ENCODE peak calls at places on chromosome 4, in four cellular contexts. G is A549, K is IMR-90, B is K562. S is an unnamed sample.

GRCh38 chr4:5753366-5753765 is 42.4 kb downstream of the EVC start:
- DNase-seq in B (no peak), G (no peak), K (no peak), S (no peak)

GRCh38 chr4:125735107-125735506 is 420.4 kb downstream of the FAT4 start:
- DNase-seq in K (peak; percentile 86), B (no peak), G (peak; percentile 83), S (peak; percentile 33)

GRCh38 chr4:22071749-22072148 is 123.2 kb upstream of the KCNIP4 start:
- DNase-seq in G (no peak), B (no peak), K (no peak), S (no peak)

GRCh38 chr4:84531689-84532088 is 32.6 kb upstream of the NKX6-1 start:
- DNase-seq in K (no peak), B (no peak), G (peak; percentile 8), S (no peak)

GRCh38 chr4:107719211-107719926 is 665 bp downstream of the PAPSS1 start:
- DNase-seq in G (peak; percentile 20), B (no peak), K (peak; percentile 26), S (peak; percentile 77)

GRCh38 chr4:52713456-52713937 is 37.7 kb downstream of the ERVMER34-1 start:
- DNase-seq in B (peak; percentile 26), K (peak; percentile 5), G (no peak), S (peak; percentile 71)

GRCh38 chr4:98504091-98504490 is 154.3 kb downstream of the TSPAN5 start:
- DNase-seq in G (no peak), B (no peak), K (no peak), S (no peak)

GRCh38 chr4:8332891-8333331 is 63.4 kb downstream of the HTRA3 start:
- DNase-seq in B (no peak), G (no peak), K (no peak), S (no peak)

GRCh38 chr4:176627916-176628315 is 164.8 kb downstream of the VEGFC start:
- DNase-seq in B (no peak), G (peak; percentile 14), K (no peak), S (no peak)

GRCh38 chr4:17562157-17562556 is 14.8 kb upstream of the LAP3 start:
- DNase-seq in B (no peak), K (no peak), G (peak; percentile 14), S (peak; percentile 46)

GRCh38 chr4:140257461-140258305 is 103.7 kb upstream of the MAML3 start:
- DNase-seq in B (no peak), G (no peak), K (peak; percentile 72), S (no peak)

GRCh38 chr4:184810720-184811119 is 15.0 kb downstream of the ACSL1 start:
- DNase-seq in B (no peak), G (no peak), K (no peak), S (no peak)

GRCh38 chr4:168486961-168487820 is 6.9 kb upstream of the DDX60L start:
- DNase-seq in G (peak; percentile 97), K (peak; percentile 82), B (no peak), S (no peak)

GRCh38 chr4:167721574-167721973 is 370.8 kb upstream of the ANXA10 start:
- DNase-seq in B (no peak), G (peak; percentile 2), K (no peak), S (no peak)

GRCh38 chr4:118950224-118950623 is 61.6 kb downstream of the SYNPO2 start:
- DNase-seq in B (no peak), G (no peak), K (no peak), S (no peak)

GRCh38 chr4:24796632-24797031 is 1.3 kb downstream of the SOD3 start:
- DNase-seq in G (no peak), K (no peak), B (no peak), S (no peak)

GRCh38 chr4:54764501-54764900 is 106.7 kb downstream of the KIT start:
- DNase-seq in K (no peak), G (no peak), B (no peak), S (no peak)

GRCh38 chr4:108080752-108081151 is 88.0 kb downstream of the LEF1 start:
- DNase-seq in G (no peak), B (no peak), K (no peak), S (no peak)

GRCh38 chr4:165680821-165681220 is 192.2 kb upstream of the TLL1 start:
- DNase-seq in B (no peak), K (no peak), G (no peak), S (no peak)

GRCh38 chr4:169159614-169160013 is 111.1 kb downstream of the SH3RF1 start:
- DNase-seq in K (peak; percentile 76), G (no peak), B (no peak), S (no peak)

GRCh38 chr4:176383273-176384077 is 63.7 kb downstream of the SPCS3 start:
- DNase-seq in K (peak; percentile 81), G (no peak), B (no peak), S (no peak)

GRCh38 chr4:12360391-12360790 is 931.7 kb upstream of the HS3ST1 start:
- DNase-seq in G (no peak), B (no peak), K (no peak), S (no peak)

GRCh38 chr4:67764183-67764582 is 10.0 kb upstream of the GNRHR start:
- DNase-seq in K (no peak), G (no peak), B (no peak), S (no peak)

DNA sequence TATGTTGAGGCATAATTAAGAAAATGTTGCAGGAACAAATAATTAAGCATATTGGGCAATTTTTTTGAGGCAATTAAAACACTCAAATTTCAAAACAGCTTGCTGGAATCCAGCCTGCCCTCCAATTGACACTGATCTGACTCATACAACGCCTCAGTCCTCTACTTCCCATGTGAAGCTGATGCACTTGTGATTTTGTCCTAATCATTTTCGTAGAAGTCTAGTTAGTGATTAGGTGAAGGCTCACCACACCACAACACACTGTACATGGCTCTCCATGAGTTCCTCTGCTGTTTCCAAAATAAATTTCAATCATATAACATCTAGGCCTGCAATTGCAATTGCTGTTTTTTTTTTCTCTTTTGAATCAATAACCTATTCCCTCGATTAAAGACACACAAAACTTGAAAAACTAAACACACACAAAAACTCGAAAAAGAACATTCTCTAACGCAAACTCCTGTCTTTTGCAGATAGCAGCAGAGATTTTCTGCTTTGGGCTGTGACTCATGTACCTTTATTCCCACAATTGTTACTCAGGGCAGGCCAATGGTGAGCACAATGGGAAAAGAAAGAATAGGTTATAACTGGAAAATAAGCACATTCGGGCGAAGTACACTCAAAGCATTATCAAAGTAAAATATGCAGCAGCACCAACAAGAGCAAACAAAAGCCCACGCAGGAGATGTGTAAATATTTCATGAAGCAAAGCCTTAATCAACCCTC is 1.7 kb downstream of the GPRIN3 start:
- DNase-seq in K (no peak), B (no peak), G (peak; percentile 71), S (no peak)
- H3K4me3 ChIP-seq in K (no peak overlapping the region), B (no peak overlapping the region), G (peak overlapping the region; percentile 80), S (no peak overlapping the region)

DNA sequence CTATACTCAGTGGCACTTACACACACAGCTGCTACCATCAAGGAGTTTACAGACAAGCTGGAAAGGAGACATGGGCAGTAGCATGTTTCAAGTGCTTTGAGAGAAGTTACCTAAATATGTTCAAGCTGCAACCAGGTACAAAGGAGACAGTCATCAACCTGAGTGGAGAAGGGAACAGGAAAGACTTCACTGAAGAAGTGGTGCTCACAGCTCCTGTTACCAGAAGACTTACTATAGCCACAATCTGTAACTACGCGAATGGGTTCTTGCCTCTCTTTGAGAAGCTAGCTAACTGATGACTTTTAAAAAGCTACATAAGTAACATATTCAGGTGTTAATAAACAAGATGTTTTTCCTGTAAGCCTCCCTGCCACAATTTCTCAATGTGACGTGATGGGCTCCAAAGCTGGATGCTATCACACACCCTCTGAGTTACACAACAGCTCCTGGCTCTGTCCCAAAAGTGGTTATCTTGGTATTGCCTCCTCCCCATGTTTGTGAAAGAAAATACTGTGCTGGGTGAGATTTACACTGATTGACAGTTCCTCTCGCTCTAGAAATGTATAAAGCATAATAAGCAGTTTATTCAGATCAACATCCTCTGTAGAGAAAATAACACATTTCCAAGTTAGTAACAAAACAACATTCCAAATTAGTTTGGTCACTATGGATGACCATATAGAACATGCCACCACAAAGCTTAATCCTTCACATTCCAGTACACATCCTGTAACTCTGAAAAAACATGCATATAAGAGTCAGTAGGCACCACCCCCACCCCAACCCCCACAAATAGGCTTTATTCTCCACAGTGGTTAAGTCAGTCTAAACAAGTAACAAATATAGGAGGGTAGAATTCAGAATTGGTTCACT is 81.8 kb downstream of the FRYL start:
- DNase-seq in K (peak; percentile 85), B (no peak), G (peak; percentile 64), S (peak; percentile 75)
- TF ChIP-seq MAZ in K (no peak), B (peak; percentile 15), G (no peak), S (no peak)

GRCh38 chr4:41599192-41599786 is 61.3 kb downstream of the LIMCH1 start:
- DNase-seq in G (no peak), B (no peak), K (no peak), S (no peak)
- H3K4me3 ChIP-seq in G (no peak overlapping the region), B (no peak overlapping the region), K (no peak overlapping the region), S (no peak overlapping the region)

GRCh38 chr4:114694770-114695169 is 96.2 kb downstream of the UGT8 start:
- DNase-seq in G (peak; percentile 25), K (peak; percentile 28), B (peak; percentile 13), S (peak; percentile 12)
- TF ChIP-seq MAZ in G (no peak), K (no peak), B (no peak), S (no peak)

DNA sequence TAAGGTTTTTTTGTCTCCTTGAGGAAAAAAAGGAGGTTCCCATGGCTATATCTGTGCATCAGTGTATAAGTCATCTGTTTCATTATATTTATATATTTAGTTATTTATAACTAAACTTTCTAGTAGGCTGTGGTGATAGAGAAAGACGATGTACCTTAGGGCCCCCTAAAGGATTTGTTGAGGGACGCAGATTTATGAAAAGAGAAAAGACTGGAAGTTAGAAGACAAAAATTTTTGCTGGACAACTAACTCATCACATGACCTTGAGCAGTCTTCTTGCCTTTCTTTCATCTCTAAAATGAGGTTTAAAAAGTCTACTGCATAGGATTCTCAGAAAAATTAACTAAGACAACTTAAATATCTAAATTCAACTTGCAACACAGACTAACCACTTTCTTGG is 6.1 kb downstream of the GASK1B start:
- DNase-seq in K (no peak), B (no peak), G (no peak), S (no peak)
- H3K4me3 ChIP-seq in K (no peak overlapping the region), B (no peak overlapping the region), G (no peak overlapping the region), S (peak overlapping the region; percentile 22)

S was measured in HepG2.